ENCODE peak calls at places on chromosomes 3 and 15, in four cellular contexts. C is A549, G is K562, S is H1. B is an unnamed sample.
A peak's percentile ranks its signal among the peaks of the same experiment; 100 is the strongest.

GRCh38 chr15:78020007-78020406 is 57.5 kb downstream of the TBC1D2B start:
- DNase-seq in C (no peak), G (no peak), S (no peak), B (no peak)

GRCh38 chr15:90414408-90415028 is 26.5 kb downstream of the IQGAP1 start:
- DNase-seq in C (no peak), G (no peak), S (no peak), B (no peak)

GRCh38 chr15:74789171-74789627 is 7.3 kb downstream of the CSK start:
- DNase-seq in C (no peak), G (no peak), S (no peak), B (no peak)

GRCh38 chr3:123622766-123623165 is 37.9 kb upstream of the HACD2 start:
- DNase-seq in C (no peak), G (no peak), S (no peak), B (no peak)

GRCh38 chr3:187987919-187988318 is 166.0 kb upstream of the LPP start:
- DNase-seq in C (no peak), G (no peak), S (no peak), B (no peak)

GRCh38 chr3:126197854-126198584 is 17.6 kb upstream of the ALDH1L1 start:
- DNase-seq in C (peak; percentile 63), G (peak; percentile 60), S (peak; percentile 81), B (peak; percentile 62)

GRCh38 chr15:99385865-99386264 is 134.6 kb downstream of the LRRC28 start:
- DNase-seq in C (no peak), G (peak; percentile 24), S (no peak), B (peak; percentile 51)

GRCh38 chr3:187667526-187667925 is 2.7 kb downstream of the SST start:
- DNase-seq in C (no peak), G (no peak), S (no peak), B (peak; percentile 9)

GRCh38 chr15:31352911-31353811 is 26.5 kb downstream of the KLF13 start:
- DNase-seq in C (no peak), G (peak; percentile 33), S (no peak), B (no peak)

GRCh38 chr3:51687472-51688205 is 16.6 kb downstream of the TEX264 start:
- DNase-seq in C (no peak), G (no peak), S (no peak), B (no peak)

GRCh38 chr3:167372138-167372537 is 8.0 kb downstream of the ZBBX start:
- DNase-seq in C (no peak), G (no peak), S (no peak), B (no peak)

GRCh38 chr3:30597131-30597768 is 9.2 kb upstream of the TGFBR2 start:
- DNase-seq in C (peak; percentile 74), G (no peak), S (no peak), B (peak; percentile 99)

GRCh38 chr15:90286678-90287077 is 21.2 kb downstream of the NGRN start:
- DNase-seq in C (peak; percentile 55), G (peak; percentile 45), S (no peak), B (peak; percentile 43)

GRCh38 chr3:73687081-73688004 is 62.6 kb upstream of the PDZRN3 start:
- DNase-seq in C (no peak), G (no peak), S (no peak), B (no peak)

GRCh38 chr15:59828262-59828661 is 139.1 kb upstream of the BNIP2 start:
- DNase-seq in C (no peak), G (no peak), S (no peak), B (no peak)

GRCh38 chr15:89776274-89777072 is at the start of gene MESP2:
- DNase-seq in C (peak; percentile 73), G (peak; percentile 88), S (peak; percentile 90), B (peak; percentile 67)

GRCh38 chr15:76912430-76912829 is 7.3 kb upstream of the SCAPER start:
- DNase-seq in C (no peak), G (no peak), S (no peak), B (no peak)

GRCh38 chr15:39580630-39581500 is at the start of gene THBS1:
- DNase-seq in C (peak; percentile 57), G (no peak), S (peak; percentile 99), B (peak; percentile 81)

GRCh38 chr3:171340415-171340814 is 119.8 kb downstream of the TNIK start:
- DNase-seq in C (no peak), G (no peak), S (no peak), B (no peak)

GRCh38 chr3:56976666-56977560 is 83.6 kb upstream of the SPATA12 start:
- DNase-seq in C (no peak), G (no peak), S (no peak), B (no peak)

GRCh38 chr3:46892285-46893145 is 15.0 kb downstream of the PTH1R start:
- DNase-seq in C (peak; percentile 76), G (no peak), S (peak; percentile 89), B (no peak)

GRCh38 chr15:100642950-100643338 is 40.6 kb downstream of the ASB7 start:
- DNase-seq in C (no peak), G (no peak), S (no peak), B (no peak)

GRCh38 chr3:54882114-54882833 is 45.6 kb downstream of the LRTM1 start:
- DNase-seq in C (peak; percentile 25), G (no peak), S (no peak), B (no peak)

GRCh38 chr15:63461230-63461629 is 43.2 kb upstream of the USP3 start:
- DNase-seq in C (no peak), G (no peak), S (peak; percentile 70), B (peak; percentile 35)

GRCh38 chr3:46986055-46986730 is 6.7 kb downstream of the NBEAL2 start:
- DNase-seq in C (no peak), G (no peak), S (no peak), B (no peak)

GRCh38 chr3:156176629-156177210 is 56.3 kb downstream of the KCNAB1 start:
- DNase-seq in C (no peak), G (no peak), S (no peak), B (no peak)

GRCh38 chr3:156184156-156184555 is 63.8 kb downstream of the KCNAB1 start:
- DNase-seq in C (no peak), G (no peak), S (no peak), B (no peak)

GRCh38 chr3:156180077-156180476 is 59.7 kb downstream of the KCNAB1 start:
- DNase-seq in C (no peak), G (no peak), S (no peak), B (no peak)

GRCh38 chr3:156183396-156183795 is 63.0 kb downstream of the KCNAB1 start:
- DNase-seq in C (no peak), G (no peak), S (no peak), B (no peak)

GRCh38 chr3:156181509-156181908 is 61.1 kb downstream of the KCNAB1 start:
- DNase-seq in C (no peak), G (no peak), S (no peak), B (no peak)
- TF ChIP-seq PHF8 in C (no peak), G (no peak), S (no peak), B (no peak)

GRCh38 chr3:128555098-128555825 is 62.3 kb upstream of the GATA2 start:
- DNase-seq in C (no peak), G (no peak), S (peak; percentile 66), B (no peak)
- TF ChIP-seq POLR2A in C (no peak), G (no peak), S (no peak), B (no peak)

GRCh38 chr3:193978446-193978845 is 157.5 kb upstream of the HES1 start:
- DNase-seq in C (no peak), G (no peak), S (no peak), B (no peak)
- TF ChIP-seq MAFK in C (no peak), G (no peak), S (no peak), B (no peak)

GRCh38 chr3:15634671-15635661 is 33.4 kb downstream of the BTD start:
- DNase-seq in C (no peak), G (no peak), S (no peak), B (no peak)

GRCh38 chr3:15638193-15638890 is 36.8 kb downstream of the BTD start:
- DNase-seq in C (no peak), G (no peak), S (no peak), B (no peak)

GRCh38 chr3:15637131-15637951 is 35.8 kb downstream of the BTD start:
- DNase-seq in C (no peak), G (no peak), S (no peak), B (no peak)

GRCh38 chr3:15636028-15636709 is 34.6 kb downstream of the BTD start:
- DNase-seq in C (peak; percentile 58), G (no peak), S (no peak), B (no peak)

GRCh38 chr3:15638891-15639262 is 37.3 kb downstream of the BTD start:
- DNase-seq in C (no peak), G (no peak), S (no peak), B (no peak)
- TF ChIP-seq PHF8 in C (no peak), G (no peak), S (no peak), B (no peak)

GRCh38 chr15:83656192-83656591 is 2.3 kb downstream of the ADAMTSL3 start:
- DNase-seq in C (no peak), G (no peak), S (no peak), B (peak; percentile 37)

GRCh38 chr15:83658406-83658805 is 4.5 kb downstream of the ADAMTSL3 start:
- DNase-seq in C (no peak), G (no peak), S (no peak), B (no peak)

GRCh38 chr15:83657549-83657948 is 3.6 kb downstream of the ADAMTSL3 start:
- DNase-seq in C (no peak), G (peak; percentile 23), S (peak; percentile 63), B (no peak)

GRCh38 chr15:83655237-83655616 is 1.3 kb downstream of the ADAMTSL3 start:
- DNase-seq in C (no peak), G (no peak), S (no peak), B (no peak)

DNA sequence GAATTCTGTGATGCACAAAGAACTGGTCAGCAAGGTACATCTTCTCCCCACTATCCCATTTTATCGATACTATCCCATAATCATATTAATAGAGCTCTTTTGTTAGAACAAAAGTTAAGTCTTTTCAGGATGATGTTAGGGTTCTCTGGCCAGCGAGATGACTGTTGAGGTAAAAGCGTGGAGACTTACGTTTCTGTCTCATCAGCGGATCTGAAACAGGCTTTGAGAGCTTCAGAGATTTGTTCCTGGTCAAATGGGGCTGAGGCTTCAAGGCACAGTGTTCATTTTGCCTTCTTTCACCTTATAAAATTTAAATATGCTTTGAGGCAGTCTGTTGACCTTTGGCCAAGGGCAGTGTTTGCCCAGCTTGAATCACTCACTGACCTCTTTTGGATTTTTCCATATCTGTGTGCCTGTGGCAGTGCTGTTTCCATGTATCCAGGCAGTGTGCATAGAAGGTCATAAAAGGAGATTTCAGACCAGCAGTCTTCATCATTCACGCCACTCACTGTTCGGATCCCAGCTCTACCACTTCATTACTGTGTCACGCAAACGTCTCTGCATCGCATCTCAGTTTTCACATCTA is 3.1 kb downstream of the ADAMTSL3 start:
- DNase-seq in C (no peak), G (no peak), S (no peak), B (peak; percentile 61)
- TF ChIP-seq POLR2A in C (no peak), G (no peak), S (no peak), B (no peak)